ENCODE peak calls at places on chromosome 18, in ten cellular contexts. K is naive thymus-derived CD4-positive, alpha-beta T cell; B is endodermal cell; P is psoas muscle; R is A549; A is ovary; I is OCI-LY7; N is colonic mucosa; J is DND-41; D is CD4-positive, CD25-positive, alpha-beta regulatory T cell. X is an unnamed sample.

GRCh38 chr18:8351173-8351572 is 258.1 kb upstream of the RAB12 start:
- DNase-seq in I (no peak), A (no peak), P (no peak), J (no peak), B (no peak), D (no peak), R (no peak), K (no peak), N (no peak), X (no peak)

GRCh38 chr18:69123421-69123820 is 277.3 kb upstream of the DOK6 start:
- DNase-seq in D (no peak), K (no peak), I (no peak), A (no peak), B (no peak), N (no peak), R (no peak), J (no peak), P (no peak), X (no peak)

GRCh38 chr18:45617284-45617683 is 2.0 kb downstream of the SLC14A2 start:
- DNase-seq in B (no peak), R (peak; percentile 42), N (peak; percentile 90), A (peak; percentile 41), J (no peak), K (no peak), I (no peak), D (no peak), P (peak; percentile 82), X (peak; percentile 94)

GRCh38 chr18:57258131-57258777 is 94.1 kb upstream of the ST8SIA3 start:
- DNase-seq in K (no peak), P (no peak), R (no peak), B (no peak), I (no peak), A (no peak), D (no peak), J (no peak), N (no peak), X (no peak)

GRCh38 chr18:66013976-66014375 is 263.2 kb downstream of the CDH7 start:
- DNase-seq in D (no peak), N (no peak), B (no peak), P (no peak), I (no peak), K (no peak), A (no peak), R (no peak), J (no peak), X (no peak)

GRCh38 chr18:11752116-11752911 is 63.2 kb downstream of the GNAL start:
- DNase-seq in J (no peak), B (peak; percentile 80), R (peak; percentile 37), P (no peak), K (no peak), I (no peak), D (no peak), A (no peak), N (no peak), X (no peak)

GRCh38 chr18:10518595-10519273 is 7.1 kb upstream of the NAPG start:
- DNase-seq in R (no peak), J (no peak), K (no peak), B (no peak), P (peak; percentile 28), A (peak; percentile 77), D (no peak), N (peak; percentile 33), I (no peak), X (no peak)

GRCh38 chr18:55097406-55098170 is 138.3 kb upstream of the CCDC68 start:
- DNase-seq in K (no peak), D (no peak), B (no peak), P (no peak), R (peak; percentile 21), A (no peak), J (no peak), I (no peak), N (no peak), X (no peak)

GRCh38 chr18:32200766-32201165 is 10.9 kb downstream of the MEP1B start:
- DNase-seq in D (no peak), J (no peak), I (no peak), R (no peak), P (no peak), N (peak; percentile 67), A (no peak), B (no peak), K (no peak), X (no peak)

GRCh38 chr18:72692086-72692485 is 147.9 kb upstream of the CBLN2 start:
- DNase-seq in N (peak; percentile 46), R (no peak), P (no peak), B (peak; percentile 84), A (no peak), I (no peak), D (no peak), J (no peak), K (no peak), X (no peak)

GRCh38 chr18:9612989-9613388 is 1.4 kb downstream of the PPP4R1 start:
- DNase-seq in N (no peak), I (peak; percentile 24), J (no peak), K (no peak), B (no peak), D (peak; percentile 7), R (no peak), P (no peak), A (no peak), X (no peak)

GRCh38 chr18:45166341-45167108 is 448.8 kb upstream of the SLC14A2 start:
- DNase-seq in B (no peak), J (no peak), P (peak; percentile 41), R (peak; percentile 69), N (peak; percentile 51), D (no peak), I (no peak), K (no peak), A (peak; percentile 17), X (no peak)

GRCh38 chr18:11972371-11973174 is 8.7 kb upstream of the IMPA2 start:
- DNase-seq in I (no peak), A (no peak), B (no peak), K (no peak), R (no peak), N (no peak), D (no peak), J (no peak), P (no peak), X (no peak)

GRCh38 chr18:13612111-13612997 is 114.0 kb downstream of the FAM210A start:
- DNase-seq in P (no peak), R (no peak), B (peak; percentile 47), K (peak; percentile 66), I (peak; percentile 96), N (peak; percentile 36), J (peak; percentile 98), A (no peak), D (peak; percentile 74), X (no peak)
- H3K4me1 ChIP-seq in P (peaks cover 26% of the 10 kb centered on the region), R (no peaks in the 10 kb centered on the region), B (peaks cover 17% of the 10 kb centered on the region), K (peaks cover 34% of the 10 kb centered on the region), I (peaks cover 71% of the 10 kb centered on the region), N (no peaks in the 10 kb centered on the region), J (peaks cover 93% of the 10 kb centered on the region), A (peaks cover 3% of the 10 kb centered on the region), D (peaks cover 87% of the 10 kb centered on the region), X (no peaks in the 10 kb centered on the region)

DNA sequence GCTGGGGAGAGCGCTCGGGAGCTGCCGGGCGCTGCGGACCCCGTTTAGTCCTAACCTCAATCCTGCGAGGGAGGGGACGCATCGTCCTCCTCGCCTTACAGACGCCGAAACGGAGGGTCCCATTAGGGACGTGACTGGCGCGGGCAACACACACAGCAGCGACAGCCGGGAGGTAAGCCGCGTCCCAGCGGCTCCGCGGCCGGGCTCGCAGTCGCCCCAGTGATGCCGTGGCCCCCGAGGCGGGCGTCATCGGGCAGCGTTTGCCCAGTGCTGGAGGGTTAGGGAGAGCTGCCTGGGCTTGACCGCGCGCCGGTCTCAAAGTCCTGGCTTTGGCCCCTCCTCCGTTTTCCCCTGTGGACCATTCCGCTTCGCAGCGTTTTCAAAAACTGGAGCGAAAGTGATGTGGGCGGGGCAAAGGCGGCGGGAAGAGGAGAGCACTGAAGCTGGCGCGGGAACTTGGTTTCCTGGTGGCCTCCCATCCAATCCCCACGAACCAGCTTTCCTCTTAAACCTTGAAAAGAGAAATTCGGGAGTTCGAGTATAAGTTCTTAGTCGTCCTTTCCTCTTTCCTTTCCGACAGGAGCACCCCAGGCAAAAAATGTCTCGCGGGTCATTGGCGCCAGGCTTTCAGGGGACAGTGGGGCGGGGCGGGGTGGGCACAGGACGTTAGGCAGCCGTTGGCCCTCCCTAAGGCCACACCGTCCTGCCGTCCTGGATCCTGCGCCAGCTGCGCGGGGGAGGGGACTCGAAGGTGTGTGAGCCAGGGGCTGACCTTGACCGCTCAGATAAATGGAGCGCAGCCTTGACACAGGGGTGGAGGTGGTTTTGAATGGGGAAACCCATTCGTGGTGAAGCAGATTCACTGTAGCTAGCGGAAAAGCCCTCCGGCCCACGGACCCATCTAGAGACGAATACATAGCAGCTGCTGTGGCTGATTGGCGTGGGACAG is 819 bp downstream of the TYMS start:
- DNase-seq in N (peak; percentile 96), P (peak; percentile 77), R (peak; percentile 90), K (no peak), J (peak; percentile 92), B (peak; percentile 96), I (peak; percentile 88), A (peak; percentile 81), D (peak; percentile 28), X (peak; percentile 92)
- H3K27ac ChIP-seq in N (peak overlapping the region; percentile 89), P (no peak overlapping the region), R (peak overlapping the region; percentile 100), K (no peak overlapping the region), J (peak overlapping the region; percentile 95), B (peak overlapping the region; percentile 91), I (peak overlapping the region; percentile 91), A (no peak overlapping the region), D (peak overlapping the region; percentile 5), X (no peak overlapping the region)

DNA sequence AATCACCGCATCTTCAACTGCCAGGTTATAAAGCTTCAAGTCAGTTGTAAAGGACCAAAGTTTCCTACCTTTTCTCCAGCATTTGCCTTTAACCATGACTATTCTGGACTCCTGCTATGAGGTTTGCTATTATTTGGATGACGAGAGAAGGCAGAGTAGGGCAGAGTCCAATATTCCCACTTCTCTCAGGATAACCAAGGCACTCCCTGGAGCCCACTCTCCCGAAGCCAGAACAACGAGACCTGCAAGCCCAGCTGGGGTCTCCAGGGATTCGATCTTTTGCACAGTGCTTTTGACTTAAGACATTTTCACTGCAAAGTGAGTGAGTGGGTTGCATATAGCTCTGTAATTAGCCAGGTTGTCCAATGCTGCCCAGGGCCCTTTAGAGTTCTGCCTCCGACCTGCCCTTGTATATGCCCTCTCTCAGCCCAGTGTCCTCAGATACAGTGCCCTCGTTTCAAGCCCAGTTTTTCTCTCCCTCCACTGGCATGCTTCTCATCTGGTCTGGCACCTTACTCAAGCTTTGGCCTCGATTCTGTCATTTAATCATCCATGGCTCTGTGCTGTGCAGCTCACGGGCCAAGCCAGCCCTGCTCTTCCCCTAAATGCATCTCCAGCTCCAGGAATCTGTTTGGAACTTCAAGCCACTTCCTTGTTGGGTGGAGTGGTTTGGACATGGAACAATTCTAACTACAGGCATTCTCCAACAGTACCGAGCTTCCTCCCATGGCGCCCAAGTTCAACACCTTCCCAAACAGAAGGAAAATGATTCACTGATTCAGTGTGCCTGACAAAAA is 76.9 kb upstream of the ZNF397 start:
- DNase-seq in D (no peak), I (no peak), R (no peak), A (no peak), N (no peak), P (peak; percentile 27), B (no peak), K (no peak), J (no peak), X (no peak)
- H3K4me1 ChIP-seq in D (peaks cover 4% of the 10 kb centered on the region), I (peaks cover 16% of the 10 kb centered on the region), R (peaks cover 3% of the 10 kb centered on the region), A (no peaks in the 10 kb centered on the region), N (no peaks in the 10 kb centered on the region), P (peaks cover 13% of the 10 kb centered on the region), B (no peaks in the 10 kb centered on the region), K (no peaks in the 10 kb centered on the region), J (peaks cover 7% of the 10 kb centered on the region), X (no peaks in the 10 kb centered on the region)

DNA sequence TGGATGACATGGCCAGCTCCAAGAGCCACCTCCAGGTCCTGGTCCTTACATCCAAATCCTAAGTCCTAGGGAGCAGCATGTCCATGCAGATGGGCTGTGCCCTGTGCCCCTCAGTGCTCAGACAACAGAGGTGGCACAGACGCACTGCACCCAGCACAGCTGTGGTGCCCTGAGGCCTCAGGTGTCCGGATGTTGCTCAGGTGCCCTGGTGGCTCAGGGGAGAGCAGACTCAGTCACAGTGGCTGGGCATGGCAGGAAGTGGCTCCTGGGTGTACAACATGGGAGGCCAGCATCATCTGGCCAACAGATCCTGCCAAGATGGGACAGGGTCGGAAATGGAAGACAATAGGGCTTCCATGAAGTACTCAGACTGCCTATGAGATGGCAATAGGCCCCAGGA is 50.1 kb downstream of the TIMM21 start:
- DNase-seq in K (no peak), J (no peak), I (peak; percentile 33), N (no peak), R (no peak), A (no peak), D (no peak), B (no peak), P (no peak), X (no peak)
- H3K27ac ChIP-seq in K (no peak overlapping the region), J (no peak overlapping the region), I (no peak overlapping the region), N (no peak overlapping the region), R (peak overlapping the region; percentile 71), A (no peak overlapping the region), D (no peak overlapping the region), B (no peak overlapping the region), P (no peak overlapping the region), X (no peak overlapping the region)